ENCODE peak calls at places on chromosomes 4 and X, in five cellular contexts. One of them, this sample, is unnamed.

GRCh38 chrX:103276581-103277002 is at the start of gene TCEAL5:
- DNase-seq in body of pancreas: peak; percentile 17
- DNase-seq in cardiac muscle cell: no peak
- DNase-seq in ovary: peak; percentile 32
- DNase-seq in tibial nerve: no peak
- DNase-seq in this sample: no peak

GRCh38 chrX:31314921-31315320 is 243.1 kb upstream of the FTHL17 start:
- DNase-seq in body of pancreas: no peak
- DNase-seq in cardiac muscle cell: no peak
- DNase-seq in ovary: no peak
- DNase-seq in tibial nerve: no peak
- DNase-seq in this sample: no peak

GRCh38 chrX:123475068-123475724 is 257.7 kb downstream of the THOC2 start:
- DNase-seq in body of pancreas: no peak
- DNase-seq in cardiac muscle cell: no peak
- DNase-seq in ovary: no peak
- DNase-seq in tibial nerve: no peak
- DNase-seq in this sample: no peak

GRCh38 chrX:30513284-30513683 is 64.3 kb downstream of the TASL start:
- DNase-seq in body of pancreas: no peak
- DNase-seq in cardiac muscle cell: peak; percentile 25
- DNase-seq in ovary: no peak
- DNase-seq in tibial nerve: no peak
- DNase-seq in this sample: peak; percentile 1

GRCh38 chr4:38073596-38074234 is 113.5 kb downstream of the PTTG2 start:
- DNase-seq in body of pancreas: no peak
- DNase-seq in cardiac muscle cell: no peak
- DNase-seq in ovary: no peak
- DNase-seq in tibial nerve: no peak
- DNase-seq in this sample: no peak

GRCh38 chr4:20723019-20723418 is 22.8 kb downstream of the PACRGL start:
- DNase-seq in body of pancreas: no peak
- DNase-seq in cardiac muscle cell: no peak
- DNase-seq in ovary: no peak
- DNase-seq in tibial nerve: no peak
- DNase-seq in this sample: no peak

GRCh38 chr4:3736290-3736689 is 29.9 kb upstream of the ADRA2C start:
- DNase-seq in body of pancreas: no peak
- DNase-seq in cardiac muscle cell: no peak
- DNase-seq in ovary: no peak
- DNase-seq in tibial nerve: no peak
- DNase-seq in this sample: no peak

GRCh38 chr4:9811796-9812195 is 30.4 kb downstream of the DRD5 start:
- DNase-seq in body of pancreas: no peak
- DNase-seq in cardiac muscle cell: no peak
- DNase-seq in ovary: no peak
- DNase-seq in tibial nerve: no peak
- DNase-seq in this sample: no peak

GRCh38 chrX:12615061-12615460 is 176.2 kb upstream of the PRPS2 start:
- DNase-seq in body of pancreas: no peak
- DNase-seq in cardiac muscle cell: no peak
- DNase-seq in ovary: no peak
- DNase-seq in tibial nerve: no peak
- DNase-seq in this sample: no peak

DNA sequence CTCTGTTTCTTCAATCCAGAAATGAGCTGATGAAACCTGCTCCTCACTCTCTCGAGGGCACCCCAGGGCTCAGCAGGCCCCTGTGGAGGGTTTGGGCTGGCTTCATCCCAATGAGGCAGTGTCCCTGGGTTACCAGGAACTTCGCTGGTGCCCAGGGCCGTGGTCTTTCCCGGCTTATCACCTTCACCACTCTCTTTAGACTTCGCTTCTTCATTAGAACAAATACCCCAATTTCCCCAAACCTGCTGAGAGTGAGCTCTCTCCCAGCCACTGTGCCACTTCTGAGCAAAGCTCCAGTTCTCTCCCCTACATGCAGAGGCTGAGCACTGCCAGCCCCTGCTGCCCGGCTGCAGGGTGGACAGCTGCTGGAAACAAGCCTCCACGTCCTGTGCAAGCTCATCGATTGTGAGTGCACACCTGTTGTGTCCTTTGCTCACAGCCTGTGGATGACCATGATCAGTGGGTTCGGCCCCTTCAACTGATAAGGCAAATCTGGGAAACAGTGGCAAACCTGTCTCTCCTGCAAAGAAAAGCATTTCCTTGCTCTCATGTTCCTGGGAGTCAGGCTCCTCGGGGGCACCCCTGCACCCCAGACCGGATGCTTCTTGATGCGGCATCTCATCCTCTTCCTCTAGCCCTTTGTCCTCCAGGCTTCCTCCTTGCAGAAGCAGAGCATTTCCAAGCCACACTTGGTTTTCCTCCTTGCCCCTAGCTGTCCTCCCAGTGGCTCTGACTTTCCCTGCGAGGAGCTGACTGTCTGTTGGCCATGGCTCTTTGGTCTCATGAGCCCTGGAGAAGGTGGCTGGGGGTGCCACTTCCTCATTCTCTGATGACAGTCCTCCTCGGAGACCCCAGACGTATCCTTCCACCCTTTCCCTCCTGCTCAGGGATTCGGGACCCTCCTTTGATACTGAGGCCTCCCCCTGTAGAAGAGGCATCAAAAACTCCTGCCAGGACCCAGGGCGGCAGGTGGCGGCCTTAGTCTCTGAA is 28.7 kb downstream of the C4orf50 start:
- DNase-seq in body of pancreas: no peak
- DNase-seq in cardiac muscle cell: no peak
- DNase-seq in ovary: no peak
- DNase-seq in tibial nerve: no peak
- DNase-seq in this sample: no peak
- H3K4me1 ChIP-seq in body of pancreas: no peaks in the 10 kb centered on the region
- H3K4me1 ChIP-seq in cardiac muscle cell: no peaks in the 10 kb centered on the region
- H3K4me1 ChIP-seq in ovary: no peaks in the 10 kb centered on the region
- H3K4me1 ChIP-seq in tibial nerve: no peaks in the 10 kb centered on the region
- H3K4me1 ChIP-seq in this sample: no peaks in the 10 kb centered on the region

DNA sequence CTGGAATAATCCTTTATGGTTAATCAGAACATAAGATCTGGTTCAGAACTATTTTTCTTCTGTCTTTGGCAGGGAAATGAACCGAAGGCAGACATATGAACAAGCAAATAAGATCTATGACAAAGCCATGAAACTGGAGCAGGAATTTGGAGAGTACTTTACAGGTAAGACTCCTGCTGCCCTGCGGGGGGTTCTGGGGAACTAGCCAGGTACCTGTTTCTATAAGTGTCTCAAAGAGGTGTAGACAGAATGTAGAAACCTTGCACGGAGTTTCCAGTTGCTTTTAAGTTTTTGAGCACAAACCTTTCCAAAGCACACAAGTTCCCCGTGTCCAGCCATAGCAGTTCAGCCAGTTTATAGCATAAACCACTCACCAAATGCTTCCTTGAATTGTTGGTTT is 56.2 kb downstream of the DLG3 start:
- DNase-seq in body of pancreas: no peak
- DNase-seq in cardiac muscle cell: no peak
- DNase-seq in ovary: no peak
- DNase-seq in tibial nerve: no peak
- DNase-seq in this sample: no peak
- H3K9me3 ChIP-seq in body of pancreas: no peaks in the 10 kb centered on the region
- H3K9me3 ChIP-seq in cardiac muscle cell: no peaks in the 10 kb centered on the region
- H3K9me3 ChIP-seq in ovary: no peaks in the 10 kb centered on the region
- H3K9me3 ChIP-seq in tibial nerve: no peaks in the 10 kb centered on the region
- H3K9me3 ChIP-seq in this sample: no peaks in the 10 kb centered on the region

GRCh38 chr4:182141623-182142022 is 101.6 kb upstream of the TENM3 start:
- DNase-seq in body of pancreas: no peak
- DNase-seq in cardiac muscle cell: no peak
- DNase-seq in ovary: no peak
- DNase-seq in tibial nerve: no peak
- DNase-seq in this sample: no peak

GRCh38 chr4:182142146-182143085 is 100.8 kb upstream of the TENM3 start:
- DNase-seq in body of pancreas: peak; percentile 20
- DNase-seq in cardiac muscle cell: peak; percentile 44
- DNase-seq in ovary: no peak
- DNase-seq in tibial nerve: no peak
- DNase-seq in this sample: peak; percentile 39

GRCh38 chr4:182144621-182145359 is 98.4 kb upstream of the TENM3 start:
- DNase-seq in body of pancreas: peak; percentile 10
- DNase-seq in cardiac muscle cell: peak; percentile 64
- DNase-seq in ovary: no peak
- DNase-seq in tibial nerve: no peak
- DNase-seq in this sample: no peak

GRCh38 chr4:182143822-182144620 is 99.2 kb upstream of the TENM3 start:
- DNase-seq in body of pancreas: peak; percentile 30
- DNase-seq in cardiac muscle cell: peak; percentile 49
- DNase-seq in ovary: peak; percentile 25
- DNase-seq in tibial nerve: no peak
- DNase-seq in this sample: no peak

DNA sequence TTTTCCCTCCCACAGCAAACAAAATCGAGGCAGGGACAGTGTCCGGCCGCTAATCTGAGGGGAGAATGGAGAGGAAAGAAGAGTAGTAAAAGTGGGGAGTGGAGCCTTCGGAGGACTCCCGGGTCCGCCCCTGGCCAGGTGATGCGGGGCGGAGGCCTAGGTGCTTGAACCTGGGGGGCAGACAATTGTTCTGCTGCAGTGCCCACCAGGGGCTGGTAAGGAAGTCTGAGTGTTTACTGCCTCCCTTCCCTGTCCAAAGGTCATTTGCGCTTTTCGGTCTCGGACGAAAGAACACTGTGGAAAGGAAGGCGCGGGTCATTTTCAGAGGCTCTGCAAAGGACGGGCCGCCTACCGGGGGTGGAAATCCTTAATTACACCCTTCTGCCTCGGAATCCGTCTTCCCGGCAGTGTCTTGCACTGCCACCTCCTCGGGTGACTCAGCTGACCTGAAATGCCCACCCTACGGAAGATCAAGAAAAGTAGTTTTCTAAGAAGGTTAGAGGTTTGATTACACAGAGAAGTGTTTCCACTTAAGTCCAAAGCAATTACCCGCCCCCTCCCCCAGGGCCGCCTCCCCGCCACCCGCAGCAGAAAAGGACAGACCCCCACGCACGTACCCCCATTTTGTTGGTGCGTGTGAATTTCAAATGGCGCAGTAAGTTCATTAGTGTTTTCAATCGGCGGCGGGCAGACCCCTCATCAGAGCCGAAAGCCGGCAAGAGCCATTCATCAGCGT is 99.9 kb upstream of the TENM3 start:
- DNase-seq in body of pancreas: no peak
- DNase-seq in cardiac muscle cell: peak; percentile 12
- DNase-seq in ovary: no peak
- DNase-seq in tibial nerve: no peak
- DNase-seq in this sample: peak; percentile 44
- H3K4me3 ChIP-seq in body of pancreas: no peak overlapping the region
- H3K4me3 ChIP-seq in cardiac muscle cell: peak overlapping the region; percentile 90
- H3K4me3 ChIP-seq in ovary: peak overlapping the region; percentile 65
- H3K4me3 ChIP-seq in tibial nerve: peak overlapping the region; percentile 62
- H3K4me3 ChIP-seq in this sample: no peak overlapping the region

DNA sequence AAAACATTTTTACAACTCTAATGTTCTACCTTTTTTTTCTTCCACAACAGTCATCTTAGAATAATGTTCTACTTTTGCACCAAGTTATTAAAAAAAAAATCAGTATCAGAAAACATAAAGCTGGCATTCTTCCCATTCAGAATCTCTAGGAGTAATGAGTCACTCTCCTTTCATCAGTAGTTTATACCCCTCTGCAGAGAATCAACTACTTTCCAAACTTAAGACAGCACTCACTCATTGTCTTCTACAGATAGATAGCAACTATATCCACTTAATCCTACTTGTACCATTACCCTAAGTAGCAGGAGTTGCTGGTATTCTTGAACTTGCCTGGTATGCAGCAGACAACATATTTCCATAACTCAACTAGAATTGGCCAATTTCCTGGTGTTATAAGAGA is 3.2 kb downstream of the TIGD4 start:
- DNase-seq in body of pancreas: no peak
- DNase-seq in cardiac muscle cell: no peak
- DNase-seq in ovary: no peak
- DNase-seq in tibial nerve: no peak
- DNase-seq in this sample: no peak
- H3K4me1 ChIP-seq in body of pancreas: peaks cover 16% of the 10 kb centered on the region
- H3K4me1 ChIP-seq in cardiac muscle cell: peaks cover 12% of the 10 kb centered on the region
- H3K4me1 ChIP-seq in ovary: peaks cover 2% of the 10 kb centered on the region
- H3K4me1 ChIP-seq in tibial nerve: no peaks in the 10 kb centered on the region
- H3K4me1 ChIP-seq in this sample: peaks cover 10% of the 10 kb centered on the region

GRCh38 chr4:130922955-130923354 is 1827.0 kb downstream of the C4orf33 start:
- DNase-seq in body of pancreas: no peak
- DNase-seq in cardiac muscle cell: no peak
- DNase-seq in ovary: no peak
- DNase-seq in tibial nerve: no peak
- DNase-seq in this sample: no peak
- H3K9me3 ChIP-seq in body of pancreas: no peaks in the 10 kb centered on the region
- H3K9me3 ChIP-seq in cardiac muscle cell: no peaks in the 10 kb centered on the region
- H3K9me3 ChIP-seq in ovary: no peaks in the 10 kb centered on the region
- H3K9me3 ChIP-seq in tibial nerve: peaks cover 24% of the 10 kb centered on the region
- H3K9me3 ChIP-seq in this sample: peaks cover 7% of the 10 kb centered on the region

GRCh38 chrX:49157194-49157593 is 5.4 kb upstream of the MAGIX start:
- DNase-seq in body of pancreas: no peak
- DNase-seq in cardiac muscle cell: no peak
- DNase-seq in ovary: no peak
- DNase-seq in tibial nerve: no peak
- DNase-seq in this sample: no peak

GRCh38 chrX:49163555-49164419 is 1.2 kb downstream of the MAGIX start:
- DNase-seq in body of pancreas: peak; percentile 91
- DNase-seq in cardiac muscle cell: peak; percentile 81
- DNase-seq in ovary: peak; percentile 89
- DNase-seq in tibial nerve: peak; percentile 83
- DNase-seq in this sample: peak; percentile 91

GRCh38 chrX:49162620-49163019 is at the start of gene MAGIX:
- DNase-seq in body of pancreas: peak; percentile 75
- DNase-seq in cardiac muscle cell: no peak
- DNase-seq in ovary: no peak
- DNase-seq in tibial nerve: no peak
- DNase-seq in this sample: peak; percentile 45

GRCh38 chrX:49164589-49165360 is 2.2 kb downstream of the MAGIX start:
- DNase-seq in body of pancreas: no peak
- DNase-seq in cardiac muscle cell: no peak
- DNase-seq in ovary: no peak
- DNase-seq in tibial nerve: no peak
- DNase-seq in this sample: no peak

DNA sequence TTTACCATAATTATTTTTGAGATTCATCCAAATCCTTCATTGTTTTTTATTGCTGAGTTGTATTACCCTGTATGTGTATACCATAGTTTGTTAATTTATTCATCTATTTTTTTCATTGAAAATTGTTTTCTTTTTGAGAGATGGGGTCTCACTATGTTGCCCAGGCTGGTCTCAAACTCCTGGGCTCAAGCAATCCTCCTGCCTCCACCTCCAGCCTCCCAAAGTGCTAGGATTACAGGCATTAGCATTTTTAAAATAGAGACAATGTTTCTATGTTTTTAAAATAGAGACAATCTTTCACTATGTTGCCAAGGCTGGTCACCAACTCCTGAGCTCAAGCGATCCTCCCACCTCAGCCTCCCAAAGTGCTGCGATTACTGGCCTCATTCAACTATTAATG is 1.6 kb upstream of the MAGIX start:
- DNase-seq in body of pancreas: no peak
- DNase-seq in cardiac muscle cell: no peak
- DNase-seq in ovary: no peak
- DNase-seq in tibial nerve: no peak
- DNase-seq in this sample: no peak
- H3K4me3 ChIP-seq in body of pancreas: no peak overlapping the region
- H3K4me3 ChIP-seq in cardiac muscle cell: no peak overlapping the region
- H3K4me3 ChIP-seq in ovary: no peak overlapping the region
- H3K4me3 ChIP-seq in tibial nerve: no peak overlapping the region
- H3K4me3 ChIP-seq in this sample: no peak overlapping the region